ENCODE peak calls at places on chromosomes 6 and 20, in ten cellular contexts. A is activated CD8-positive, alpha-beta T cell treated with anti-CD3 and anti-CD28 coated beads, Interleukin-2, amount 10 ng/mL, durations not matched to agents 7 days and 5 days; Y is upper lobe of left lung; W is stimulated activated naive CD8-positive, alpha-beta T cell treated with anti-CD3 and anti-CD28 coated beads, Interleukin-15, amount 100 ng/mL, for 72 hours; N is Right ventricle myocardium inferior; P is GM12878; H is heart right ventricle; J is upper lobe of right lung; K is effector memory CD8-positive, alpha-beta T cell; E is thoracic aorta. Z is an unnamed sample.

GRCh38 chr6:7003041-7003440 is 104.7 kb upstream of the RREB1 start:
- ATAC-seq in A (no peak), Y (no peak), W (no peak), N (no peak), P (no peak), H (no peak), J (no peak), K (no peak), E (no peak), Z (no peak)

GRCh38 chr6:105879902-105880547 is 206.1 kb upstream of the PRDM1 start:
- ATAC-seq in A (no peak), Y (no peak), W (peak; percentile 80), N (peak; percentile 43), P (peak; percentile 78), H (peak; percentile 68), J (peak; percentile 84), K (peak; percentile 64), E (no peak), Z (peak; percentile 27)

GRCh38 chr20:11694467-11694866 is 223.2 kb upstream of the BTBD3 start:
- ATAC-seq in A (no peak), Y (no peak), W (no peak), N (no peak), P (no peak), H (no peak), J (no peak), K (no peak), E (no peak), Z (no peak)

GRCh38 chr6:36095497-36096391 is 34.6 kb upstream of the MAPK13 start:
- ATAC-seq in A (no peak), Y (no peak), W (peak; percentile 50), N (no peak), P (peak; percentile 56), H (no peak), J (no peak), K (no peak), E (no peak), Z (peak; percentile 16)

GRCh38 chr6:123520208-123520607 is 116.5 kb downstream of the TRDN start:
- ATAC-seq in A (no peak), Y (no peak), W (no peak), N (peak; percentile 48), P (no peak), H (peak; percentile 52), J (no peak), K (no peak), E (no peak), Z (no peak)

GRCh38 chr20:57792386-57793095 is 82.7 kb upstream of the PMEPA1 start:
- ATAC-seq in A (no peak), Y (no peak), W (no peak), N (no peak), P (no peak), H (no peak), J (no peak), K (no peak), E (no peak), Z (no peak)

GRCh38 chr6:24403501-24403824 is 727 bp downstream of the MRS2 start:
- ATAC-seq in A (no peak), Y (no peak), W (no peak), N (no peak), P (no peak), H (no peak), J (no peak), K (no peak), E (peak; percentile 41), Z (no peak)

GRCh38 chr20:24961384-24962181 is 12.5 kb downstream of the CST7 start:
- ATAC-seq in A (no peak), Y (no peak), W (no peak), N (no peak), P (no peak), H (no peak), J (no peak), K (peak; percentile 43), E (no peak), Z (no peak)

GRCh38 chr20:43975096-43975768 is 60.6 kb downstream of the TOX2 start:
- ATAC-seq in A (no peak), Y (no peak), W (peak; percentile 91), N (no peak), P (no peak), H (no peak), J (no peak), K (no peak), E (no peak), Z (no peak)

GRCh38 chr6:131692589-131692988 is 8.6 kb downstream of the OR2A4 start:
- ATAC-seq in A (no peak), Y (no peak), W (no peak), N (no peak), P (no peak), H (no peak), J (no peak), K (no peak), E (no peak), Z (no peak)

GRCh38 chr6:5115168-5115567 is 30.0 kb downstream of the PPP1R3G start:
- ATAC-seq in A (no peak), Y (no peak), W (no peak), N (peak; percentile 42), P (no peak), H (peak; percentile 45), J (peak; percentile 65), K (no peak), E (no peak), Z (no peak)

GRCh38 chr6:43759157-43759925 is 10.7 kb upstream of the VEGFA start:
- ATAC-seq in A (no peak), Y (peak; percentile 61), W (no peak), N (no peak), P (no peak), H (no peak), J (peak; percentile 5), K (no peak), E (no peak), Z (no peak)

GRCh38 chr6:150403458-150404245 is 34.8 kb downstream of the IYD start:
- ATAC-seq in A (no peak), Y (peak; percentile 79), W (no peak), N (peak; percentile 77), P (no peak), H (peak; percentile 87), J (peak; percentile 72), K (no peak), E (peak; percentile 66), Z (peak; percentile 77)